ENCODE peak calls at places on chromosomes 3 and 15, in five cellular contexts. H is BE2C, V is body of pancreas, T is thoracic aorta, U is astrocyte. K is an unnamed sample.

GRCh38 chr3:51395493-51396213 is 4.6 kb downstream of the RBM15B start:
- DNase-seq in H (no peak), V (no peak), T (no peak), U (no peak), K (no peak)

GRCh38 chr15:52018244-52018643 is 775 bp upstream of the MAPK6 start:
- DNase-seq in H (no peak), V (no peak), T (no peak), U (peak; percentile 59), K (no peak)

GRCh38 chr3:155323063-155323666 is 29.7 kb upstream of the STRIT1 start:
- DNase-seq in H (peak; percentile 45), V (peak; percentile 36), T (no peak), U (peak; percentile 49), K (peak; percentile 69)

GRCh38 chr3:117788086-117788485 is 1078.5 kb downstream of the TUSC7 start:
- DNase-seq in H (peak; percentile 22), V (peak; percentile 25), T (no peak), U (peak; percentile 93), K (peak; percentile 81)

GRCh38 chr15:62935300-62936081 is 107.1 kb upstream of the TPM1 start:
- DNase-seq in H (no peak), V (no peak), T (no peak), U (no peak), K (no peak)

GRCh38 chr3:72274511-72275295 is 489.8 kb upstream of the PROK2 start:
- DNase-seq in H (peak; percentile 44), V (peak; percentile 31), T (no peak), U (peak; percentile 71), K (no peak)

GRCh38 chr15:68598171-68599152 is 19.7 kb downstream of the CORO2B start:
- DNase-seq in H (no peak), V (no peak), T (no peak), U (no peak), K (no peak)

GRCh38 chr15:40953713-40954074 is 423 bp downstream of the CHAC1 start:
- DNase-seq in H (no peak), V (no peak), T (no peak), U (no peak), K (no peak)

GRCh38 chr3:58564456-58565160 is 12.6 kb downstream of the FAM107A start:
- DNase-seq in H (no peak), V (no peak), T (no peak), U (peak; percentile 92), K (no peak)

GRCh38 chr3:129587559-129588210 is 18.8 kb downstream of the PLXND1 start:
- DNase-seq in H (no peak), V (no peak), T (no peak), U (no peak), K (no peak)

GRCh38 chr3:47664519-47664918 is 85.9 kb upstream of the CSPG5 start:
- DNase-seq in H (no peak), V (no peak), T (no peak), U (peak; percentile 26), K (peak; percentile 23)

GRCh38 chr15:55257014-55257670 is 32.5 kb downstream of the RAB27A start:
- DNase-seq in H (no peak), V (no peak), T (no peak), U (no peak), K (no peak)

GRCh38 chr15:44066211-44066827 is 128.8 kb downstream of the FRMD5 start:
- DNase-seq in H (peak; percentile 71), V (peak; percentile 67), T (no peak), U (no peak), K (peak; percentile 46)

GRCh38 chr3:75144396-75144795 is 519.7 kb upstream of the FRG2C start:
- DNase-seq in H (no peak), V (no peak), T (no peak), U (no peak), K (no peak)

GRCh38 chr3:112303811-112304325 is 9.9 kb upstream of the SLC9C1 start:
- DNase-seq in H (no peak), V (no peak), T (no peak), U (peak; percentile 29), K (peak; percentile 38)

GRCh38 chr3:177468331-177468730 is 271.0 kb upstream of the TBL1XR1 start:
- DNase-seq in H (no peak), V (peak; percentile 14), T (no peak), U (peak; percentile 100), K (no peak)

GRCh38 chr3:123258811-123259420 is 57.2 kb downstream of the SEC22A start:
- DNase-seq in H (no peak), V (no peak), T (no peak), U (peak; percentile 20), K (peak; percentile 60)

GRCh38 chr15:28899061-28899738 is 13.4 kb downstream of the APBA2 start:
- DNase-seq in H (no peak), V (no peak), T (no peak), U (no peak), K (no peak)

GRCh38 chr3:67647390-67647878 is 7.0 kb downstream of the SUCLG2 start:
- DNase-seq in H (no peak), V (peak; percentile 71), T (no peak), U (peak; percentile 99), K (no peak)

GRCh38 chr3:173739716-173740115 is 342.2 kb downstream of the NLGN1 start:
- DNase-seq in H (no peak), V (no peak), T (no peak), U (peak; percentile 56), K (no peak)

GRCh38 chr3:101836907-101837598 is 12.3 kb upstream of the NFKBIZ start:
- DNase-seq in H (no peak), V (no peak), T (no peak), U (peak; percentile 76), K (no peak)

GRCh38 chr15:31254431-31255175 is 72.0 kb upstream of the KLF13 start:
- DNase-seq in H (no peak), V (no peak), T (no peak), U (peak; percentile 25), K (no peak)

GRCh38 chr3:94234177-94234788 is 171.4 kb downstream of the NSUN3 start:
- DNase-seq in H (peak; percentile 43), V (peak; percentile 17), T (no peak), U (peak; percentile 37), K (peak; percentile 48)

GRCh38 chr3:131518682-131519081 is 15.9 kb upstream of the MRPL3 start:
- DNase-seq in H (no peak), V (no peak), T (no peak), U (no peak), K (no peak)

GRCh38 chr3:137765310-137766033 is 1.4 kb downstream of the SOX14 start:
- DNase-seq in H (no peak), V (no peak), T (no peak), U (no peak), K (no peak)
- H3K4me1 ChIP-seq in H (no peaks in the 10 kb centered on the region), V (peaks cover 62% of the 10 kb centered on the region), T (peaks cover 12% of the 10 kb centered on the region), U (no peaks in the 10 kb centered on the region), K (peaks cover 8% of the 10 kb centered on the region)

GRCh38 chr15:60372223-60372622 is 25.6 kb downstream of the ANXA2 start:
- DNase-seq in H (no peak), V (no peak), T (no peak), U (no peak), K (no peak)

GRCh38 chr15:60369696-60370095 is 28.1 kb downstream of the ANXA2 start:
- DNase-seq in H (no peak), V (no peak), T (no peak), U (no peak), K (no peak)

GRCh38 chr15:60370105-60370803 is 27.5 kb downstream of the ANXA2 start:
- DNase-seq in H (no peak), V (no peak), T (no peak), U (peak; percentile 80), K (no peak)

GRCh38 chr15:60372756-60373155 is 25.0 kb downstream of the ANXA2 start:
- DNase-seq in H (no peak), V (no peak), T (no peak), U (peak; percentile 74), K (no peak)

GRCh38 chr15:60370804-60371700 is 26.7 kb downstream of the ANXA2 start:
- DNase-seq in H (peak; percentile 59), V (peak; percentile 74), T (peak; percentile 77), U (peak; percentile 100), K (no peak)
- H3K36me3 ChIP-seq in H (peaks cover 13% of the 10 kb centered on the region), V (no peaks in the 10 kb centered on the region), T (no peaks in the 10 kb centered on the region), U (peaks cover 59% of the 10 kb centered on the region), K (peaks cover 66% of the 10 kb centered on the region)

GRCh38 chr3:182382112-182382857 is 411.0 kb upstream of the ATP11B start:
- DNase-seq in H (no peak), V (no peak), T (no peak), U (no peak), K (no peak)

GRCh38 chr3:182384182-182384581 is 409.1 kb upstream of the ATP11B start:
- DNase-seq in H (no peak), V (no peak), T (no peak), U (peak; percentile 67), K (no peak)

GRCh38 chr3:182388506-182388905 is 404.8 kb upstream of the ATP11B start:
- DNase-seq in H (no peak), V (no peak), T (no peak), U (peak; percentile 24), K (no peak)

GRCh38 chr3:182389041-182389815 is 404.1 kb upstream of the ATP11B start:
- DNase-seq in H (no peak), V (no peak), T (no peak), U (peak; percentile 62), K (no peak)

GRCh38 chr3:182385356-182385755 is 407.9 kb upstream of the ATP11B start:
- DNase-seq in H (no peak), V (no peak), T (no peak), U (no peak), K (no peak)
- H3K4me1 ChIP-seq in H (no peaks in the 10 kb centered on the region), V (no peaks in the 10 kb centered on the region), T (no peaks in the 10 kb centered on the region), U (peaks cover 7% of the 10 kb centered on the region), K (no peaks in the 10 kb centered on the region)

GRCh38 chr3:197137741-197138140 is 108.1 kb upstream of the MELTF start:
- DNase-seq in H (no peak), V (no peak), T (no peak), U (no peak), K (no peak)

GRCh38 chr3:197136744-197137143 is 107.1 kb upstream of the MELTF start:
- DNase-seq in H (no peak), V (no peak), T (no peak), U (no peak), K (no peak)

GRCh38 chr3:197132916-197133530 is 103.4 kb upstream of the MELTF start:
- DNase-seq in H (no peak), V (no peak), T (no peak), U (peak; percentile 55), K (no peak)

GRCh38 chr3:197139586-197139985 is 110.0 kb upstream of the MELTF start:
- DNase-seq in H (no peak), V (no peak), T (no peak), U (no peak), K (no peak)

DNA sequence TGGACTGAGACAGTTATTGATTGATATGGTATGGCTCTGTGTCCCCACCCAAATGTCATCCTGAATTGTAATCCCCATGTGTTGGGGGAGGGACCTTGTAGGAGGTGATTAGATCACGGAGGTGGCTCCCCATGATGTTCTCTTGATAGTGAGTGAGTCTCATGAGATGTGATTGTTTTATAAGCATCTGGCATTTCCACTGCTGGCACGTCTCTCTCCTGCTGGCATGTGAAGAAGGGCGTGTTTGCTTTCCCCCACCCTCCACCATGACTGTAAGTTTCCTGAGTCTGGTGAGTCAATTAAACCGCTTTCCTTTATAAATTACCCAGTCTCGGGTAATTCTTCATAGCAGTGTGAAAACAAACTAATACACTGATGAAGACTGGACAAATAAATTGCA is 105.6 kb upstream of the MELTF start:
- DNase-seq in H (no peak), V (no peak), T (no peak), U (peak; percentile 46), K (no peak)
- H3K36me3 ChIP-seq in H (peaks cover 79% of the 10 kb centered on the region), V (peaks cover 12% of the 10 kb centered on the region), T (peaks cover 7% of the 10 kb centered on the region), U (peaks cover 66% of the 10 kb centered on the region), K (peaks cover 44% of the 10 kb centered on the region)